ENCODE peak calls at places on chromosome 7, in eight cellular contexts. P is NCI-H774, R is SJSA1, T is ACHN, E is HuH-7.5, U is anterior cingulate cortex, Y is putamen, X is frontal cortex. M is an unnamed sample.

GRCh38 chr7:18508441-18509427 is 13.2 kb downstream of the HDAC9 start:
- DNase-seq in P (no peak), R (peak), T (peak), E (peak), U (no peak), Y (no peak), X (no peak), M (peak)

GRCh38 chr7:27203964-27204594 is 4.2 kb upstream of the HOXA13 start:
- DNase-seq in P (no peak), R (no peak), T (no peak), E (no peak), U (no peak), Y (no peak), X (no peak), M (no peak)

GRCh38 chr7:54115028-54115763 is 427.0 kb upstream of the VSTM2A start:
- DNase-seq in P (no peak), R (no peak), T (no peak), E (no peak), U (no peak), Y (no peak), X (no peak), M (no peak)

GRCh38 chr7:33869176-33869575 is 36.2 kb upstream of the BMPER start:
- DNase-seq in P (no peak), R (no peak), T (no peak), E (no peak), U (no peak), Y (no peak), X (no peak), M (no peak)

GRCh38 chr7:115475774-115476407 is 554.0 kb downstream of the MDFIC start:
- DNase-seq in P (peak), R (no peak), T (no peak), E (no peak), U (no peak), Y (no peak), X (no peak), M (no peak)

GRCh38 chr7:124796771-124797170 is 31.2 kb upstream of the GPR37 start:
- DNase-seq in P (no peak), R (no peak), T (no peak), E (no peak), U (no peak), Y (no peak), X (no peak), M (no peak)

GRCh38 chr7:150857276-150858055 is 5.1 kb downstream of the AOC1 start:
- DNase-seq in P (no peak), R (no peak), T (no peak), E (no peak), U (no peak), Y (no peak), X (no peak), M (no peak)

GRCh38 chr7:26097837-26098668 is 53.9 kb upstream of the NFE2L3 start:
- DNase-seq in P (no peak), R (no peak), T (no peak), E (no peak), U (no peak), Y (no peak), X (no peak), M (no peak)

GRCh38 chr7:149690688-149691446 is 82.5 kb downstream of the ZNF467 start:
- DNase-seq in P (peak), R (peak), T (peak), E (peak), U (no peak), Y (no peak), X (no peak), M (peak)

GRCh38 chr7:34175837-34176236 is 270.5 kb downstream of the BMPER start:
- DNase-seq in P (no peak), R (no peak), T (no peak), E (no peak), U (no peak), Y (no peak), X (no peak), M (no peak)

GRCh38 chr7:73822319-73823173 is 8.2 kb upstream of the CLDN4 start:
- DNase-seq in P (no peak), R (peak), T (peak), E (peak), U (no peak), Y (no peak), X (no peak), M (peak)

GRCh38 chr7:152411389-152411788 is 24.4 kb downstream of the KMT2C start:
- DNase-seq in P (no peak), R (no peak), T (peak), E (no peak), U (no peak), Y (no peak), X (no peak), M (no peak)

GRCh38 chr7:128841171-128841690 is 11.0 kb downstream of the FLNC start:
- DNase-seq in P (no peak), R (no peak), T (no peak), E (no peak), U (no peak), Y (no peak), X (no peak), M (peak)

GRCh38 chr7:93715234-93715633 is 140.7 kb upstream of the CALCR start:
- DNase-seq in P (no peak), R (peak), T (peak), E (no peak), U (no peak), Y (no peak), X (no peak), M (peak)

GRCh38 chr7:74283858-74284447 is 5.3 kb upstream of the CLIP2 start:
- DNase-seq in P (no peak), R (no peak), T (no peak), E (no peak), U (no peak), Y (no peak), X (no peak), M (no peak)

GRCh38 chr7:106717997-106718871 is 57.3 kb upstream of the CCDC71L start:
- DNase-seq in P (peak), R (peak), T (peak), E (no peak), U (no peak), Y (peak), X (no peak), M (peak)

GRCh38 chr7:142420554-142421362 is 162.9 kb upstream of the PRSS58 start:
- DNase-seq in P (no peak), R (peak), T (peak), E (no peak), U (no peak), Y (no peak), X (no peak), M (no peak)

GRCh38 chr7:80588591-80588990 is 49.9 kb upstream of the CD36 start:
- DNase-seq in P (no peak), R (no peak), T (no peak), E (no peak), U (no peak), Y (no peak), X (no peak), M (no peak)

GRCh38 chr7:127879436-127879835 is 151.8 kb downstream of the LRRC4 start:
- DNase-seq in P (no peak), R (no peak), T (no peak), E (no peak), U (no peak), Y (no peak), X (no peak), M (no peak)

GRCh38 chr7:41107938-41108448 is 594.9 kb downstream of the INHBA start:
- DNase-seq in P (no peak), R (peak), T (peak), E (no peak), U (no peak), Y (no peak), X (no peak), M (no peak)

GRCh38 chr7:21999896-22000295 is 54.2 kb upstream of the CDCA7L start:
- DNase-seq in P (no peak), R (no peak), T (no peak), E (no peak), U (no peak), Y (no peak), X (no peak), M (no peak)

GRCh38 chr7:125567686-125568085 is 638.1 kb upstream of the POT1 start:
- DNase-seq in P (no peak), R (no peak), T (no peak), E (no peak), U (no peak), Y (no peak), X (no peak), M (no peak)

M was measured in SW480.